ENCODE peak calls at places on chromosomes 3 and 15, in seven cellular contexts. J, V, N, D, C, H and O are unnamed samples. For H3K36me3, the result is how much of the 10 kb centered on the place peaks cover.

GRCh38 chr3:101379695-101380376 is 59.5 kb upstream of the IMPG2 start:
- DNase-seq in N (no peak), J (no peak), C (no peak), V (no peak), D (no peak), H (no peak), O (no peak)

GRCh38 chr3:31364188-31364587 is 168.5 kb upstream of the STT3B start:
- DNase-seq in D (peak), J (no peak), V (no peak), H (no peak), C (no peak), N (no peak), O (no peak)

GRCh38 chr15:93179704-93180103 is 90.7 kb upstream of the RGMA start:
- DNase-seq in V (no peak), D (no peak), N (no peak), H (no peak), C (peak), J (no peak), O (no peak)

GRCh38 chr3:134237454-134238145 is 13.1 kb downstream of the RYK start:
- DNase-seq in C (no peak), H (no peak), N (no peak), J (no peak), V (no peak), D (no peak), O (no peak)

GRCh38 chr3:128569756-128570155 is 76.8 kb upstream of the GATA2 start:
- DNase-seq in H (no peak), D (no peak), C (no peak), J (no peak), N (no peak), V (no peak), O (no peak)

GRCh38 chr15:34359416-34359815 is 7.6 kb downstream of the LPCAT4 start:
- DNase-seq in H (no peak), N (no peak), J (no peak), V (peak), D (no peak), C (no peak), O (peak)

GRCh38 chr15:99031681-99032080 is 24.1 kb upstream of the PGPEP1L start:
- DNase-seq in N (no peak), H (no peak), C (no peak), D (no peak), V (no peak), J (no peak), O (no peak)

GRCh38 chr3:177973241-177973840 is 562.9 kb upstream of the KCNMB2 start:
- DNase-seq in D (peak), H (no peak), J (no peak), N (no peak), C (no peak), V (no peak), O (no peak)

GRCh38 chr3:9280477-9281219 is 31.2 kb upstream of the SRGAP3 start:
- DNase-seq in J (no peak), D (no peak), C (peak), N (no peak), H (no peak), V (no peak), O (peak)

GRCh38 chr3:133329626-133330025 is 70.2 kb upstream of the BFSP2 start:
- DNase-seq in J (no peak), N (no peak), D (no peak), V (no peak), H (no peak), C (no peak), O (no peak)

GRCh38 chr3:150428562-150428961 is 20.5 kb downstream of the TSC22D2 start:
- DNase-seq in V (no peak), C (no peak), D (no peak), J (no peak), H (no peak), N (no peak), O (no peak)

GRCh38 chr3:161149529-161149928 is 44.4 kb upstream of the B3GALNT1 start:
- DNase-seq in H (no peak), J (no peak), C (no peak), N (no peak), D (no peak), V (no peak), O (no peak)

GRCh38 chr15:68106656-68107055 is 52.5 kb downstream of the PIAS1 start:
- DNase-seq in D (peak), V (no peak), C (peak), H (no peak), J (no peak), N (no peak), O (no peak)

GRCh38 chr15:74405823-74406222 is 27.9 kb downstream of the SEMA7A start:
- DNase-seq in J (no peak), N (no peak), D (no peak), H (no peak), V (no peak), C (no peak), O (no peak)

GRCh38 chr3:69288161-69288895 is 97.6 kb downstream of the FRMD4B start:
- DNase-seq in N (no peak), V (no peak), D (no peak), J (no peak), C (peak), H (no peak), O (no peak)

GRCh38 chr3:118055381-118055780 is 979.3 kb downstream of the IGSF11 start:
- DNase-seq in H (no peak), D (peak), C (no peak), N (no peak), V (no peak), J (no peak), O (no peak)

GRCh38 chr15:99707481-99708270 is 25.6 kb downstream of the LYSMD4 start:
- DNase-seq in H (no peak), J (no peak), D (peak), N (no peak), C (no peak), V (no peak), O (no peak)

GRCh38 chr3:14266361-14266760 is 87.7 kb downstream of the LSM3 start:
- DNase-seq in J (no peak), N (peak), V (no peak), C (no peak), D (peak), H (no peak), O (peak)

GRCh38 chr15:61228025-61228901 is 839 bp downstream of the RORA start:
- DNase-seq in V (no peak), H (no peak), D (peak), J (no peak), N (peak), C (peak), O (peak)

GRCh38 chr3:141242722-141243092 is 11.1 kb downstream of the PXYLP1 start:
- DNase-seq in J (no peak), H (no peak), N (no peak), D (no peak), C (no peak), V (no peak), O (no peak)

GRCh38 chr3:44883999-44884431 is 9.6 kb downstream of the TGM4 start:
- DNase-seq in D (peak), V (no peak), H (no peak), C (no peak), J (no peak), N (no peak), O (peak)

GRCh38 chr15:59685737-59686297 is 3.3 kb downstream of the BNIP2 start:
- DNase-seq in N (no peak), J (no peak), H (no peak), V (no peak), D (peak), C (no peak), O (no peak)

GRCh38 chr15:70826634-70827033 is 27.3 kb downstream of the LARP6 start:
- DNase-seq in J (no peak), V (peak), C (no peak), N (no peak), D (peak), H (no peak), O (peak)

GRCh38 chr15:62588930-62589655 is 424.0 kb upstream of the C2CD4B start:
- DNase-seq in D (peak), H (no peak), V (no peak), C (no peak), J (no peak), N (no peak), O (no peak)

GRCh38 chr15:65184305-65184943 is 718 bp downstream of the CLPX start:
- DNase-seq in H (peak), D (peak), C (peak), J (peak), V (peak), N (peak), O (peak)

GRCh38 chr3:37349640-37350039 is 175.3 kb upstream of the LRRFIP2 start:
- DNase-seq in J (no peak), N (no peak), D (no peak), H (no peak), V (no peak), C (no peak), O (no peak)
- H3K36me3 ChIP-seq in J (under half), N (under half), D (under half), H (half or more), V (under half), C (under half), O (under half)

DNA sequence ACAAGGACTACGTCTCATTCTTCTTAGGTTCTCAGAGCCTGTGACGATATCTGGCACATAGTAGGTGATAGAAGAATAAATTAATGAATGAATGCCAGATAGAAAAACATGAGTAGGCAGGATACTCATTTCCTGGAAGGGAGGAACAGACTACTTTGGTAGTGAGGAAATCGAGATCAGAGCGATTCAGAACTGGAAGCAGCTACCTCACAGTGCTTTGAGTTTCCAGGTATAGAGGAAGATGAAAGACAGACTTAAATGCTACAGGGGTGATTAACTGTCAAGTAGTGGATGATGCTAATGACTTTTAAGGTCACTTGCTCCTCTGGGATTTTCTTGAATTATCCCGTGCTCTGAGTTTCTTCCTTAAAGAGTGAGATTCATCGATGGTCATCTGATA is 951.5 kb upstream of the CFAP20DC start:
- DNase-seq in C (no peak), H (no peak), V (no peak), J (no peak), N (no peak), D (no peak), O (no peak)
- H3K36me3 ChIP-seq in C (under half), H (under half), V (under half), J (under half), N (under half), D (under half), O (under half)

DNA sequence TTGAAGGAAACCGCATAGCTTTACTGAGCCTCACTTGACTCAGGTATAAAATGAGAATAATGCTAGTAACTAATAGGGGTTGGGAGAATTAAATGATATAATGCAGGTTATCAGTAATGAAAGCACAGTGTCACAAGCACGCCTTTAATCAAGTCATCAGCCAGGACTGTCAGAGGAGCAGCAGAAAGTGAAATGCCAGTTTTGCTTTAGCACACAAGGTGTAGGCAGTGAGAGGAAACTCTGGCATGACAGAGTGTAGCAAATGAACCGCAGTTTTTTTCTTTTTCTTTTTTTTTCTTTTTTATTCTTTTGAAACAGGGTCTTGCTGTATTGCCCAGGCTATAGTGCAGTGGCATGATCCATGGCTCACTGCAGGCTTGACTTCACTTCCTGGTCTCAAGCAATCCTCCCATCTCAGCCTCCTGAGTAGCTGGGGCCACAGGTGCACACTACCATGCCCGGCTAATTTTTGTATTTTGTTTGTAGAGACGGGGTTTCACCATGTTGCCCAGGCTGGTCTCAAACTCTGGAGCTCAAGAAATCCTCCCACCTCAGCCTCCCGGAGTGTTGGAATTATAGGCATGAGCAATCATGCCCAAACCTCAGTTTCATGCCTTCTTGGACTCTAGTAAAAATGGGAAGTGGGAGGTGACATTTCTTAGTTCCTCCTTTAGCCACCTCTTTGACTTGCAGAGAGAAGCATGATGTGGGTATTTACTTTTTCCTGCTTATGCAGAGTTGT is 9.7 kb upstream of the SCAANT1 start:
- DNase-seq in V (no peak), H (no peak), N (no peak), J (no peak), D (no peak), C (no peak), O (no peak)
- H3K36me3 ChIP-seq in V (under half), H (half or more), N (under half), J (under half), D (under half), C (under half), O (under half)

GRCh38 chr3:24639640-24640329 is 145.1 kb upstream of the THRB start:
- DNase-seq in C (no peak), V (no peak), H (no peak), D (no peak), J (no peak), N (no peak), O (no peak)

GRCh38 chr3:24645047-24645446 is 150.4 kb upstream of the THRB start:
- DNase-seq in J (peak), V (no peak), H (no peak), N (no peak), D (no peak), C (no peak), O (no peak)

GRCh38 chr3:24641628-24642027 is 147.0 kb upstream of the THRB start:
- DNase-seq in J (no peak), H (no peak), N (no peak), D (no peak), C (no peak), V (no peak), O (no peak)

GRCh38 chr3:24639061-24639460 is 144.4 kb upstream of the THRB start:
- DNase-seq in H (no peak), V (no peak), J (no peak), N (no peak), C (no peak), D (no peak), O (no peak)

GRCh38 chr3:24640330-24640877 is 145.8 kb upstream of the THRB start:
- DNase-seq in V (no peak), D (no peak), J (no peak), N (no peak), H (no peak), C (peak), O (no peak)
- H3K36me3 ChIP-seq in V (under half), D (under half), J (under half), N (under half), H (under half), C (under half), O (under half)